ENCODE peak calls at places on chromosome 10, in five cellular contexts. D is transverse colon; F is CD4-positive, alpha-beta memory T cell; Q is H1; L is upper lobe of left lung. J is an unnamed sample. For H3K27me3, the result is how much of the 10 kb centered on the place peaks cover.

GRCh38 chr10:123970207-123970926 is 78.8 kb upstream of the CPXM2 start:
- DNase-seq in F (no peak), L (no peak), Q (peak), D (no peak), J (no peak)

GRCh38 chr10:12448729-12449391 is 99.5 kb downstream of the CAMK1D start:
- DNase-seq in F (peak), L (no peak), Q (no peak), D (peak), J (no peak)

GRCh38 chr10:61836888-61837747 is 64.4 kb upstream of the ARID5B start:
- DNase-seq in F (no peak), L (no peak), D (no peak), Q (no peak), J (no peak)

GRCh38 chr10:124049484-124049883 is 43.9 kb downstream of the CHST15 start:
- DNase-seq in Q (no peak), L (no peak), D (no peak), F (no peak), J (no peak)

GRCh38 chr10:96789571-96790108 is 42.5 kb upstream of the LCOR start:
- DNase-seq in F (no peak), L (no peak), D (no peak), Q (peak), J (no peak)

GRCh38 chr10:34835908-34836558 is 20.9 kb upstream of the PARD3 start:
- DNase-seq in Q (no peak), D (no peak), F (no peak), L (no peak), J (no peak)

GRCh38 chr10:133124357-133125211 is 35.4 kb upstream of the KNDC1 start:
- DNase-seq in F (no peak), L (peak), Q (peak), D (peak), J (no peak)

GRCh38 chr10:116287906-116288501 is 15.0 kb upstream of the GFRA1 start:
- DNase-seq in F (no peak), L (no peak), Q (no peak), D (peak), J (no peak)

GRCh38 chr10:60717852-60718251 is 60.4 kb upstream of the CDK1 start:
- DNase-seq in D (no peak), Q (no peak), L (no peak), F (no peak), J (no peak)

GRCh38 chr10:79452174-79452611 is 6.8 kb upstream of the ZCCHC24 start:
- DNase-seq in F (no peak), D (no peak), L (no peak), Q (no peak), J (no peak)

GRCh38 chr10:19704544-19704943 is 111.7 kb upstream of the PLXDC2 start:
- DNase-seq in Q (no peak), L (no peak), F (no peak), D (no peak), J (no peak)

GRCh38 chr10:35127289-35127891 is 744 bp downstream of the CREM start:
- DNase-seq in L (no peak), D (peak), F (no peak), Q (peak), J (no peak)

GRCh38 chr10:119650692-119651513 is at the start of gene BAG3:
- DNase-seq in L (peak), Q (peak), D (peak), F (peak), J (peak)

GRCh38 chr10:14063531-14064317 is 267.0 kb downstream of the FRMD4A start:
- DNase-seq in D (no peak), L (no peak), F (no peak), Q (no peak), J (no peak)

GRCh38 chr10:49103761-49104160 is 11.6 kb downstream of the VSTM4 start:
- DNase-seq in F (no peak), Q (no peak), L (no peak), D (no peak), J (no peak)

GRCh38 chr10:43899224-43899959 is 250.7 kb upstream of the ZNF32 start:
- DNase-seq in F (no peak), D (no peak), L (no peak), Q (no peak), J (no peak)

GRCh38 chr10:72079356-72079755 is 9.0 kb downstream of the SPOCK2 start:
- DNase-seq in F (peak), L (no peak), D (no peak), Q (no peak), J (no peak)

GRCh38 chr10:22662693-22663330 is 51.6 kb downstream of the PIP4K2A start:
- DNase-seq in Q (no peak), D (no peak), F (no peak), L (no peak), J (no peak)

GRCh38 chr10:77801474-77802238 is 124.9 kb downstream of the DLG5 start:
- DNase-seq in L (no peak), F (peak), Q (no peak), D (no peak), J (no peak)

GRCh38 chr10:125144693-125145623 is 15.4 kb downstream of the CTBP2 start:
- DNase-seq in F (no peak), L (no peak), Q (peak), D (no peak), J (no peak)

GRCh38 chr10:80537086-80537704 is 507 bp upstream of the SH2D4B start:
- DNase-seq in D (no peak), L (no peak), Q (no peak), F (no peak), J (no peak)

DNA sequence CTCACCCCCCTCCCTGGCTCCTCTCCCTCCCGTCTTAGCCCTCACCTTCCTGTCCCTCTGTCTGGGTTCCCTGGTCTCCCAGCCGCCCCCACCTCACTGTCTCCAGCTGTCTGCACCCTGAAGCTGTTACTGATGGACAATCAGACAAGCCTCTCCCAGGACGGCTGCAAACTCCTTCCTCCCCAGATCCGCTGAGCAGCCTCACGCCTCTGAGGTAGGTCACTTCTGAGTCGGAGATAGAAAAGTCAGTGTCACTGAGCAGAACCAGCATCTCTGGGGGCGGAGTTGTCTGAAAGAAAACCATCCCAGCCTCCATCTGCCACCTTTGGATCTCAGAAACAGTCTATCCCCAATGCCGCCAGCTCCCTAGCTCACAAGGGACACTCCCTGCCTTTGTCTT is 27.4 kb downstream of the FAM241B start:
- DNase-seq in F (no peak), L (no peak), D (no peak), Q (no peak), J (no peak)
- H3K27me3 ChIP-seq in F (under half), L (under half), D (under half), Q (under half), J (under half)

DNA sequence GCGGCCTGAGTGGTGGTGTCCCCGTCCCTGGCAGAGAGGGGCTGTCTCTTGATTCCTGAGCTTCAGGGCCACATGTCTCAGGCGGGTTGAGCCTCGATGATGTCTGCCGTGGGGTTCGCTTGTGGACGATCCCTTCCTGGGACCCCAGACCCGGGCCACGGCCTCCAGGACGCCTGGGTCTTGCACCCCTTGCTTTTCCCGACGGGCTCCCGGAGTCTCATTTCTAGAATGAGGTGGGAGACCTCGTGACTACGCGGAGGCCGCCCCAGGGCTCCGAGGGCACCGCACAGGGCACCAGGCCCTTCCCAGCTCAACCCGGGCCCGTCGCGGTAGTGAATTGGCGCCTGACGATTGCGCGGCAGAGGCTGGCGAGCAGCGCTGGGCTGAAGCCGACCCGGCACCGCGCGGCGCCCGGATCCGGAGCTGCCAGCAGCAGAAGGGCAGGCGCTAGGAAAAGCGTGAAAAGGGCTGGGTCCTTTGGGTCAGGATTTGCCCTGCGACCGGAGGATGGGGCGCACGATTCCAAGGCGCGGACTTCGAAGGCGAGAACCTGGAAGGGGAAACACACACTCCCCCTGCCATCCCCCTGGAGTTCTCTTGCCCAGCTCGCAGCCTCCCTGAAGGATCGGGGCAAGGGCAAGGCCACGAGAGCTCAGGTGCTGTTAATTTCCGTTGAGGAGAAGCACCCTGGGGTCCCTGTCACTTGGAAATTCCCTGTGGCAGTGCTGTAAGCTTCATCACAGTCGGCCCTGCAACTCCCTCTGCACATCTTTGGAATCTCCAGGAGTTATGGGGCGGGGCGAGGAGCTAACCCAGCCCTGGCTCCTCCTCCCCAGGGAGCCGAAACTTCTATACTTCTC is 15.5 kb downstream of the TLX1 start:
- DNase-seq in L (peak), F (no peak), D (no peak), Q (peak), J (no peak)
- H3K27me3 ChIP-seq in L (under half), F (under half), D (half or more), Q (half or more), J (under half)

GRCh38 chr10:6985644-6986043 is 405.6 kb upstream of the PRKCQ start:
- DNase-seq in L (peak), F (no peak), D (no peak), Q (no peak), J (no peak)
- H3K27me3 ChIP-seq in L (under half), F (under half), D (under half), Q (under half), J (under half)

GRCh38 chr10:104642311-104643022 is 1.4 kb downstream of the SORCS3 start:
- DNase-seq in F (no peak), D (no peak), Q (peak), L (peak), J (no peak)

GRCh38 chr10:104641150-104642000 is at the start of gene SORCS3:
- DNase-seq in L (peak), Q (peak), D (no peak), F (no peak), J (no peak)

GRCh38 chr10:104643023-104643663 is 2.1 kb downstream of the SORCS3 start:
- DNase-seq in L (peak), D (no peak), F (no peak), Q (no peak), J (no peak)

GRCh38 chr10:104640339-104641149 is 546 bp upstream of the SORCS3 start:
- DNase-seq in D (no peak), Q (no peak), F (no peak), L (peak), J (no peak)

GRCh38 chr10:104642001-104642270 is 846 bp downstream of the SORCS3 start:
- DNase-seq in Q (no peak), L (no peak), D (no peak), F (no peak), J (no peak)
- H3K27me3 ChIP-seq in Q (under half), L (under half), D (half or more), F (under half), J (under half)

GRCh38 chr10:98038333-98038732 is 7.9 kb upstream of the CRTAC1 start:
- DNase-seq in D (no peak), L (peak), Q (peak), F (no peak), J (no peak)
- H3K27me3 ChIP-seq in D (half or more), L (under half), Q (under half), F (under half), J (under half)

DNA sequence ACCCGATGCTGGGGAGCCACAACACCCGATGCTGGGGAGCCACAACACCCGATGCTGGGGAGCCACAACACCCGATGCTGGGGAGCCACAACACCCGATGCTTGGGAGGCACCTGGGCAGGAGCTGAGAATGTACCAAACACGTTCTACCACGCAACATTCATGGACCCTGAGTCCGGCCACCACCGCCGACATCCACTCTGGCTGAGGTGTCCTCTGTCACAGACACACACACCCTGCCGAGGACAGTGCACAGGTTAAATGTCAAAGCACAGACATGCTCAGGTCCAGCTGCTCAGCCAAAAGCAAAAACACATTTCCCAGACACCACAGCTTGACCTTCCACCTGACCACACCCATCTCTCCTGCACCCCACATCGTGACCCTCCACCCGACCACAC is 148.4 kb downstream of the DIP2C start:
- DNase-seq in L (no peak), Q (no peak), D (no peak), F (no peak), J (no peak)
- H3K27me3 ChIP-seq in L (under half), Q (under half), D (under half), F (under half), J (under half)

DNA sequence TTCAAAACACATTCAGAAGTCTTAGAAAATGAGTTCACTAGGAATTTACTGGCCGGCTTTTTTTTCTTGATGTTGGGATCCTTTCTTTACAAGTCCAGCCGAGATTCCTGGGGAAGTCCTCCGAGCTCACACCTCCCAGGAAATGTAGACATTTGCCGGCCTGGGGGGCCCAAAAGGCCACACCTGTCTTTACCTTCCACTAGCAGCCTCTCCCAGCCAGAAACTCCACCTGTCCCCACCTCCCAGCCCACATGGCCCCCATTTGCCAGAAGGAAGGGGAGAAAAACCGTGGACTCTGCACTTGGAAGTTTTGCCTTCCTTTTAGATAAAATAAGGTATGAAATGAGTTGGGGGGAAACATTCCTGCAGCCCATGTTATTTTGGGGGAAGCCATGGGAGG is 27.6 kb upstream of the EMX2 start:
- DNase-seq in F (no peak), Q (peak), L (no peak), D (no peak), J (no peak)
- H3K27me3 ChIP-seq in F (under half), Q (under half), L (under half), D (under half), J (under half)

GRCh38 chr10:100816671-100817070 is 71.3 kb downstream of the PAX2 start:
- DNase-seq in F (no peak), D (no peak), Q (no peak), L (no peak), J (no peak)

GRCh38 chr10:100812978-100813377 is 67.6 kb downstream of the PAX2 start:
- DNase-seq in F (no peak), D (no peak), Q (no peak), L (no peak), J (no peak)

GRCh38 chr10:100819424-100819823 is 74.0 kb downstream of the PAX2 start:
- DNase-seq in Q (no peak), F (no peak), L (no peak), D (no peak), J (no peak)

GRCh38 chr10:100814751-100815474 is 69.5 kb downstream of the PAX2 start:
- DNase-seq in Q (no peak), L (no peak), F (no peak), D (no peak), J (no peak)

GRCh38 chr10:100817268-100817839 is 72.0 kb downstream of the PAX2 start:
- DNase-seq in L (no peak), Q (no peak), F (no peak), D (no peak), J (no peak)
- H3K27me3 ChIP-seq in L (under half), Q (under half), F (under half), D (half or more), J (under half)

GRCh38 chr10:75404023-75404334 is 2.4 kb upstream of the ZNF503 start:
- DNase-seq in Q (no peak), F (no peak), L (no peak), D (no peak), J (no peak)
- H3K27me3 ChIP-seq in Q (half or more), F (under half), L (under half), D (under half), J (under half)

J was measured in esophagus squamous epithelium.